ENCODE peak calls at places on chromosome 2, in nine cellular contexts. One of them, this sample, is unnamed.

GRCh38 chr2:121513597-121514333 is 16.9 kb upstream of the RNU4ATAC start:
- ATAC-seq in body of pancreas: no peak
- ATAC-seq in K562: no peak
- ATAC-seq in right lobe of liver: no peak
- ATAC-seq in upper lobe of left lung: no peak
- ATAC-seq in A549: no peak
- ATAC-seq in gastrocnemius medialis: no peak
- ATAC-seq in HepG2: no peak
- ATAC-seq in heart left ventricle: no peak
- ATAC-seq in this sample: no peak

GRCh38 chr2:110114007-110114591 is 1.5 kb downstream of the MALL start:
- ATAC-seq in K562: no peak
- ATAC-seq in gastrocnemius medialis: no peak
- ATAC-seq in right lobe of liver: peak
- ATAC-seq in upper lobe of left lung: peak
- ATAC-seq in heart left ventricle: peak
- ATAC-seq in HepG2: peak
- ATAC-seq in body of pancreas: no peak
- ATAC-seq in A549: peak
- ATAC-seq in this sample: no peak

GRCh38 chr2:62287335-62287734 is 91.4 kb downstream of the B3GNT2 start:
- ATAC-seq in right lobe of liver: no peak
- ATAC-seq in heart left ventricle: no peak
- ATAC-seq in upper lobe of left lung: no peak
- ATAC-seq in A549: no peak
- ATAC-seq in gastrocnemius medialis: no peak
- ATAC-seq in K562: no peak
- ATAC-seq in HepG2: no peak
- ATAC-seq in body of pancreas: no peak
- ATAC-seq in this sample: no peak

GRCh38 chr2:84870306-84870705 is 10.6 kb downstream of the TRABD2A start:
- ATAC-seq in upper lobe of left lung: no peak
- ATAC-seq in K562: peak
- ATAC-seq in A549: peak
- ATAC-seq in right lobe of liver: no peak
- ATAC-seq in body of pancreas: no peak
- ATAC-seq in gastrocnemius medialis: no peak
- ATAC-seq in HepG2: peak
- ATAC-seq in heart left ventricle: no peak
- ATAC-seq in this sample: no peak

GRCh38 chr2:9763356-9764152 is 79.7 kb upstream of the TAF1B start:
- ATAC-seq in K562: peak
- ATAC-seq in right lobe of liver: no peak
- ATAC-seq in heart left ventricle: no peak
- ATAC-seq in A549: peak
- ATAC-seq in gastrocnemius medialis: no peak
- ATAC-seq in upper lobe of left lung: no peak
- ATAC-seq in body of pancreas: peak
- ATAC-seq in HepG2: no peak
- ATAC-seq in this sample: no peak

GRCh38 chr2:96344011-96344410 is 8.4 kb downstream of the NCAPH start:
- ATAC-seq in HepG2: no peak
- ATAC-seq in gastrocnemius medialis: no peak
- ATAC-seq in body of pancreas: no peak
- ATAC-seq in K562: no peak
- ATAC-seq in upper lobe of left lung: peak
- ATAC-seq in heart left ventricle: peak
- ATAC-seq in right lobe of liver: peak
- ATAC-seq in A549: no peak
- ATAC-seq in this sample: no peak

GRCh38 chr2:152065945-152066344 is 32.9 kb downstream of the CACNB4 start:
- ATAC-seq in body of pancreas: no peak
- ATAC-seq in upper lobe of left lung: no peak
- ATAC-seq in A549: no peak
- ATAC-seq in HepG2: no peak
- ATAC-seq in right lobe of liver: no peak
- ATAC-seq in gastrocnemius medialis: no peak
- ATAC-seq in K562: no peak
- ATAC-seq in heart left ventricle: no peak
- ATAC-seq in this sample: no peak

GRCh38 chr2:148812306-148812705 is 62.7 kb upstream of the KIF5C start:
- ATAC-seq in gastrocnemius medialis: no peak
- ATAC-seq in right lobe of liver: no peak
- ATAC-seq in A549: no peak
- ATAC-seq in K562: no peak
- ATAC-seq in HepG2: no peak
- ATAC-seq in heart left ventricle: peak
- ATAC-seq in upper lobe of left lung: peak
- ATAC-seq in body of pancreas: peak
- ATAC-seq in this sample: no peak

GRCh38 chr2:69589973-69590652 is 53.4 kb downstream of the AAK1 start:
- ATAC-seq in gastrocnemius medialis: peak
- ATAC-seq in HepG2: no peak
- ATAC-seq in right lobe of liver: no peak
- ATAC-seq in body of pancreas: no peak
- ATAC-seq in upper lobe of left lung: no peak
- ATAC-seq in K562: peak
- ATAC-seq in heart left ventricle: peak
- ATAC-seq in A549: peak
- ATAC-seq in this sample: no peak

GRCh38 chr2:117961201-117961600 is 52.7 kb downstream of the CCDC93 start:
- ATAC-seq in right lobe of liver: no peak
- ATAC-seq in heart left ventricle: no peak
- ATAC-seq in upper lobe of left lung: no peak
- ATAC-seq in gastrocnemius medialis: no peak
- ATAC-seq in K562: no peak
- ATAC-seq in body of pancreas: no peak
- ATAC-seq in HepG2: no peak
- ATAC-seq in A549: no peak
- ATAC-seq in this sample: no peak

GRCh38 chr2:3179208-3179607 is 198.4 kb downstream of the EIPR1 start:
- ATAC-seq in heart left ventricle: no peak
- ATAC-seq in body of pancreas: no peak
- ATAC-seq in upper lobe of left lung: no peak
- ATAC-seq in right lobe of liver: no peak
- ATAC-seq in K562: peak
- ATAC-seq in A549: peak
- ATAC-seq in HepG2: peak
- ATAC-seq in gastrocnemius medialis: no peak
- ATAC-seq in this sample: no peak

GRCh38 chr2:43225788-43226557 is 433 bp downstream of the ZFP36L2 start:
- ATAC-seq in heart left ventricle: peak
- ATAC-seq in K562: peak
- ATAC-seq in HepG2: peak
- ATAC-seq in A549: peak
- ATAC-seq in upper lobe of left lung: peak
- ATAC-seq in gastrocnemius medialis: peak
- ATAC-seq in right lobe of liver: peak
- ATAC-seq in body of pancreas: peak
- ATAC-seq in this sample: no peak

GRCh38 chr2:43228341-43228751 is 1.9 kb upstream of the ZFP36L2 start:
- ATAC-seq in heart left ventricle: no peak
- ATAC-seq in K562: no peak
- ATAC-seq in right lobe of liver: no peak
- ATAC-seq in A549: no peak
- ATAC-seq in body of pancreas: no peak
- ATAC-seq in HepG2: no peak
- ATAC-seq in gastrocnemius medialis: no peak
- ATAC-seq in upper lobe of left lung: no peak
- ATAC-seq in this sample: no peak

GRCh38 chr2:43226558-43226954 is at the start of gene ZFP36L2:
- ATAC-seq in gastrocnemius medialis: peak
- ATAC-seq in body of pancreas: peak
- ATAC-seq in A549: peak
- ATAC-seq in K562: peak
- ATAC-seq in right lobe of liver: peak
- ATAC-seq in heart left ventricle: peak
- ATAC-seq in upper lobe of left lung: peak
- ATAC-seq in HepG2: peak
- ATAC-seq in this sample: peak

GRCh38 chr2:43227830-43228280 is 1.4 kb upstream of the ZFP36L2 start:
- ATAC-seq in right lobe of liver: peak
- ATAC-seq in gastrocnemius medialis: no peak
- ATAC-seq in K562: peak
- ATAC-seq in body of pancreas: no peak
- ATAC-seq in heart left ventricle: no peak
- ATAC-seq in upper lobe of left lung: no peak
- ATAC-seq in HepG2: peak
- ATAC-seq in A549: peak
- ATAC-seq in this sample: no peak

DNA sequence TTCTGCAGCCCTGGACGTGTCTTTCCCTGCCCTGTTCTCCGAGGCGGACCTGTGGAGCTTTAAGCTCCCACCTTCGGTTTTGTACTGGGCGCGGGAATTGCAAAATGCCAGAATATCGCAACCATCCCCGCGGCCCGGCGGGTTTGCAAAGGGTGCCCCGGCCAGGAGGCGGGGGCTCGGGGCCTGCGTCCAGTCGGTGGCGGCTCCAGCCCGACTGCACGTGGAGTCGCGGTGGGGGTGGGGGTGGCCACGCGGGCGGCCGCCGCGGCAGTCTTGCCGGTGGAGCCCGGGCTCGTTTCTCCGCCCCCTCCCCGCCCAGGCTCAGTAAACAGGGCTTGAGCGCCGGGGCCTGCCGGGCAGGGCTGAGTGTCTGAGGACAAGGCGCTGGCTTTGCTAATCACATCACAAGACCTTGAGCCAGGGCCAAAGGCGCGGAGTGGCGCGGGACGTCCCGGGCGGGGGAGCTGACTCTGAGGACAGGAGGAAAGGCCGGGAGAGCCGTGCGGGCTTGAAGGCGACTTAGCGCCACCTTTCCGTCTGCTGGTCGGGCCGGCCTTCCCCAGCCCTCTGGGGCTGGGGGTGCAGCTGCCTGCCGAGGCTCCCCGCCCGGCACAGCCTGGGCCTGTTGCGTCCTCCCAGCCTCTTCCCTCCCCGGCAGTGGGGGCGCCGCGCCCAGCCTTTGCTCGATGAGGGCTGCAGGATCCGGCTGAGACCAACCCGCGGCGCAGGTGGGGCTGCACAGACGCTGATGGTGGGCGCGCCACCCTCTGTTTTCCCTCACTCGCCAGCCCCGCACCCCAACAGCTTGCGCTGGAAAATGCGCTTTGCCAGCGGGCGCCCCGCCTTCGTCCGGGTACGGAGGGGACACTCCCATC is 786 bp upstream of the ZFP36L2 start:
- ATAC-seq in A549: peak
- ATAC-seq in heart left ventricle: peak
- ATAC-seq in upper lobe of left lung: peak
- ATAC-seq in HepG2: peak
- ATAC-seq in body of pancreas: peak
- ATAC-seq in K562: peak
- ATAC-seq in right lobe of liver: peak
- ATAC-seq in gastrocnemius medialis: peak
- ATAC-seq in this sample: peak
- TF ChIP-seq POLR2A in A549: peak
- TF ChIP-seq POLR2A in heart left ventricle: no peak
- TF ChIP-seq POLR2A in upper lobe of left lung: peak
- TF ChIP-seq POLR2A in HepG2: peak
- TF ChIP-seq POLR2A in body of pancreas: peak
- TF ChIP-seq POLR2A in K562: peak
- TF ChIP-seq POLR2A in right lobe of liver: no peak
- TF ChIP-seq POLR2A in gastrocnemius medialis: no peak
- TF ChIP-seq POLR2A in this sample: peak

DNA sequence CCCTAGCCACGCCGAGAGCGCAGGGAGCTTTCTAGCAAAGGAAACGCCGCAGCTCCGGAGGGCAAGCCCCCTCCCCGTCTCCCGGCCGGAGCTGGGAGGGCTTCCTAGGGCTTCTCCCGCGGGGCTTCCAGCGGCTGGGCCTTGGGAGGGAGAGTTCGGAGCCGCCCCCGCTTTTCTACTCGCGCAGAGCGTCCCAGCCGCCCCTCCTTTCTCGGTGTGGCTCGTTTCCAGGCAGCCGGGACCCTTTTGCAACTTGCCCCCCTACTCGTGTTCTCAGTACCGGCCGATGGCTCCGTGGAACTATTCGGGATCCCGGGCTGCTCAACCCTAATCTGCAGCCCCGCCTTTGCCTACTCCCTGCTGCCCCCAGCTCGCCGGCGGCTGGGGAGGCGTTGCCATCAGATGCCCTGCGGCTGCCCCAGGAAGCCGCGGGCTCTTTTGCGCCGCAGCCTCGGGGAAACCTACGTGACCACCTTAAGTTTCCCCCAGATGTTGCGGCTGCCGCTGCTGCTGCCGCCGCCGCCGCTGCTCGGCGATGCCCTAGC is 1.5 kb upstream of the NR4A2 start:
- ATAC-seq in right lobe of liver: peak
- ATAC-seq in body of pancreas: peak
- ATAC-seq in K562: peak
- ATAC-seq in upper lobe of left lung: peak
- ATAC-seq in gastrocnemius medialis: peak
- ATAC-seq in HepG2: peak
- ATAC-seq in heart left ventricle: peak
- ATAC-seq in A549: peak
- ATAC-seq in this sample: peak
- TF ChIP-seq POLR2A in right lobe of liver: peak
- TF ChIP-seq POLR2A in body of pancreas: peak
- TF ChIP-seq POLR2A in K562: peak
- TF ChIP-seq POLR2A in upper lobe of left lung: peak
- TF ChIP-seq POLR2A in gastrocnemius medialis: no peak
- TF ChIP-seq POLR2A in HepG2: no peak
- TF ChIP-seq POLR2A in heart left ventricle: no peak
- TF ChIP-seq POLR2A in A549: no peak
- TF ChIP-seq POLR2A in this sample: no peak

GRCh38 chr2:94774851-94775250 is 96.4 kb upstream of the TEKT4 start:
- ATAC-seq in gastrocnemius medialis: no peak
- ATAC-seq in heart left ventricle: no peak
- ATAC-seq in A549: no peak
- ATAC-seq in HepG2: no peak
- ATAC-seq in upper lobe of left lung: no peak
- ATAC-seq in K562: no peak
- ATAC-seq in body of pancreas: no peak
- ATAC-seq in right lobe of liver: no peak
- ATAC-seq in this sample: no peak

DNA sequence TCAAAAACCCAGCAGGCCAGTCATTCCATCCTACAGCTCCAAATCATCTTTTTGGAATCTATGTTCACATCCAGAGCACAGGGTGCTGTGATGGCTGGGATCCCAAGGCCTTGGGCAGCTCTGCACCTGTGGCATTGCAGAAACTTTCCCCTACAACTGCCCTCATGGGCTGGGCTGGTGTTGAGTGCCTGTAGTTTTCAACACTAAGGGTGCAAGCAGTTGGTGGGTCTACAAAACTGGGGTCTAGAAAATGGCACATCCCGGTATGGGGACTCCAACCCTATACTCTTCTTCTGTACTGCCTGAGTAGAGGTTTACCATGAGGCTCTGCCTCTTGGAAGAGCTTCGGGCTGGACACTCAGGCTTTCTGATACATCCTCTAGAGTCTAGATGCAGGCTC is 95.2 kb upstream of the TEKT4 start:
- ATAC-seq in HepG2: no peak
- ATAC-seq in A549: no peak
- ATAC-seq in upper lobe of left lung: no peak
- ATAC-seq in heart left ventricle: no peak
- ATAC-seq in K562: no peak
- ATAC-seq in right lobe of liver: no peak
- ATAC-seq in gastrocnemius medialis: no peak
- ATAC-seq in body of pancreas: no peak
- ATAC-seq in this sample: no peak
- TF ChIP-seq POLR2A in HepG2: no peak
- TF ChIP-seq POLR2A in A549: no peak
- TF ChIP-seq POLR2A in upper lobe of left lung: no peak
- TF ChIP-seq POLR2A in heart left ventricle: no peak
- TF ChIP-seq POLR2A in K562: no peak
- TF ChIP-seq POLR2A in right lobe of liver: no peak
- TF ChIP-seq POLR2A in gastrocnemius medialis: no peak
- TF ChIP-seq POLR2A in body of pancreas: no peak
- TF ChIP-seq POLR2A in this sample: no peak

GRCh38 chr2:156437876-156438410 is 1.8 kb downstream of the GPD2 start:
- ATAC-seq in heart left ventricle: no peak
- ATAC-seq in HepG2: no peak
- ATAC-seq in K562: no peak
- ATAC-seq in A549: no peak
- ATAC-seq in gastrocnemius medialis: no peak
- ATAC-seq in upper lobe of left lung: no peak
- ATAC-seq in body of pancreas: no peak
- ATAC-seq in right lobe of liver: no peak
- ATAC-seq in this sample: no peak
- TF ChIP-seq POLR2A in heart left ventricle: no peak
- TF ChIP-seq POLR2A in HepG2: no peak
- TF ChIP-seq POLR2A in K562: no peak
- TF ChIP-seq POLR2A in A549: no peak
- TF ChIP-seq POLR2A in gastrocnemius medialis: no peak
- TF ChIP-seq POLR2A in upper lobe of left lung: no peak
- TF ChIP-seq POLR2A in body of pancreas: no peak
- TF ChIP-seq POLR2A in right lobe of liver: no peak
- TF ChIP-seq POLR2A in this sample: no peak